ENCODE peak calls at places on chromosomes 2 and 18, in six cellular contexts. One of them, this sample, is unnamed.

GRCh38 chr2:226079677-226080076 is 680.2 kb downstream of the NYAP2 start:
- DNase-seq in K562: no peak
- DNase-seq in colonic mucosa: no peak
- DNase-seq in GM23248: peak; percentile 83
- DNase-seq in cardiac fibroblast: peak; percentile 93
- DNase-seq in astrocyte of the cerebellum: peak; percentile 94
- DNase-seq in this sample: peak; percentile 84

GRCh38 chr2:47900857-47901256 is 5.4 kb downstream of the FBXO11 start:
- DNase-seq in colonic mucosa: no peak
- DNase-seq in GM23248: no peak
- DNase-seq in astrocyte of the cerebellum: no peak
- DNase-seq in K562: no peak
- DNase-seq in cardiac fibroblast: no peak
- DNase-seq in this sample: no peak

GRCh38 chr18:61541673-61542072 is 208.4 kb downstream of the CDH20 start:
- DNase-seq in colonic mucosa: no peak
- DNase-seq in GM23248: no peak
- DNase-seq in K562: no peak
- DNase-seq in astrocyte of the cerebellum: no peak
- DNase-seq in cardiac fibroblast: no peak
- DNase-seq in this sample: no peak

GRCh38 chr2:238910751-238911351 is 63.0 kb downstream of the TWIST2 start:
- DNase-seq in GM23248: peak; percentile 50
- DNase-seq in astrocyte of the cerebellum: no peak
- DNase-seq in cardiac fibroblast: no peak
- DNase-seq in colonic mucosa: no peak
- DNase-seq in K562: no peak
- DNase-seq in this sample: no peak

GRCh38 chr2:37561615-37562569 is 109.5 kb downstream of the CDC42EP3 start:
- DNase-seq in K562: peak; percentile 77
- DNase-seq in astrocyte of the cerebellum: peak; percentile 79
- DNase-seq in cardiac fibroblast: peak; percentile 94
- DNase-seq in colonic mucosa: no peak
- DNase-seq in GM23248: peak; percentile 91
- DNase-seq in this sample: peak; percentile 97

GRCh38 chr2:169709970-169710369 is 15.7 kb downstream of the PHOSPHO2 start:
- DNase-seq in colonic mucosa: peak; percentile 45
- DNase-seq in cardiac fibroblast: no peak
- DNase-seq in GM23248: no peak
- DNase-seq in astrocyte of the cerebellum: no peak
- DNase-seq in K562: no peak
- DNase-seq in this sample: no peak

GRCh38 chr2:73334620-73335019 is 41.3 kb upstream of the EGR4 start:
- DNase-seq in GM23248: no peak
- DNase-seq in astrocyte of the cerebellum: no peak
- DNase-seq in cardiac fibroblast: no peak
- DNase-seq in K562: no peak
- DNase-seq in colonic mucosa: no peak
- DNase-seq in this sample: no peak

GRCh38 chr2:128835342-128835855 is 516.7 kb upstream of the HS6ST1 start:
- DNase-seq in cardiac fibroblast: no peak
- DNase-seq in GM23248: no peak
- DNase-seq in K562: no peak
- DNase-seq in colonic mucosa: no peak
- DNase-seq in astrocyte of the cerebellum: no peak
- DNase-seq in this sample: no peak

DNA sequence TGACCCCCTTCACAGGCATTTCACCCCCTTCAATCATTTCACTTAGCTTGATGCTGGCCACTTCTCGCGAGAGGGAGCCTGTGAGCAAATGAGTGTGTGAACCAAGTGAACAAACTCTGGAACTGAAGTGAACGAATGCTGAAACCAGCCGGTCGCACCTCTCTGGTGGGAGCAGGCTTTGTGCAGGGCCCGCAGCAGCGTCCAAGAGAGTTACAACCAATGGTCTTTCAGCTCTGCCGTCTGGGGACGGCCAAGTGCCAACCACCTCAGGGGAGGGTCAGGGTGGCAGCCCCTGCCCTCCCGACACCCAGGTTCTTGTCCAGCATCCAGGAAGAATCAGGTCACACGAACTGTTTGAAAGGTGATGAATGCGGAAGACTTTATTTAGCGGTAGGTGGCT is 764.0 kb downstream of the SUCLG1 start:
- DNase-seq in colonic mucosa: no peak
- DNase-seq in astrocyte of the cerebellum: no peak
- DNase-seq in GM23248: no peak
- DNase-seq in K562: no peak
- DNase-seq in cardiac fibroblast: no peak
- DNase-seq in this sample: no peak
- H3K4me3 ChIP-seq in colonic mucosa: no peak overlapping the region
- H3K4me3 ChIP-seq in astrocyte of the cerebellum: no peak overlapping the region
- H3K4me3 ChIP-seq in GM23248: no peak overlapping the region
- H3K4me3 ChIP-seq in K562: no peak overlapping the region
- H3K4me3 ChIP-seq in cardiac fibroblast: no peak overlapping the region
- H3K4me3 ChIP-seq in this sample: no peak overlapping the region

DNA sequence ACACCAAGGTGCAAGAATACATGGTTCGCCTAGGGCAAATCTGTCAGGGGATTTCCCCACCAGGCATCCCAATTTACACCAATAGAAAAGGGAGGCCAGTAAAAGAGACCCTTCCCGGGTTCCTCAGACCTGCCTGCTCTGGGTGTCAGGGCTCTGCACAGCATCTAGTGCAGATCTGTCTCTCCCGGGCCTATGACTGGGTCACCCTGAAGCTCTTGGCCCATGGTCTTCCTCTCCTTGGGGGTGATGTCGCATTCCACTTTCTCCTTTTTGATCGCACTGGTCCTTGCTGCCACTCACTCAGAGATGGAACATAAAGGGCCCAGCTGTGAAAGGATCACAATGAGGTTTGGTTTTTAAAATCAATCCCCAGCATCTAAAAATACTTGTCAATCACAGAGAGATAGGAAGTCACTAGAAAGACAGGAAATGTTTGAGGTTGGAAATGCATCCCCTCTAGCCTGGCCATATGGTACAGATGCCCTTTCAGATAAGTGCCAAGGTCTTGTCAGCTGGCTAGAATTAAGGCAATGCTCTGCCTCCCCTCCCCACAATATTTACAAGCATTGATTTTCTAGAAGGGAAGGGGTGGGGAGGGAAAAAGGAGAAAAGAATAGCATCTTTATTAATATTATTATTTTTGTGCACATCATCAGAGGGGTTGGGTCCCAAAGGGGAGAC is 34.9 kb upstream of the AFTPH start:
- DNase-seq in colonic mucosa: no peak
- DNase-seq in cardiac fibroblast: no peak
- DNase-seq in astrocyte of the cerebellum: no peak
- DNase-seq in GM23248: no peak
- DNase-seq in K562: no peak
- DNase-seq in this sample: no peak
- H3K4me3 ChIP-seq in colonic mucosa: no peak overlapping the region
- H3K4me3 ChIP-seq in cardiac fibroblast: no peak overlapping the region
- H3K4me3 ChIP-seq in astrocyte of the cerebellum: no peak overlapping the region
- H3K4me3 ChIP-seq in GM23248: no peak overlapping the region
- H3K4me3 ChIP-seq in K562: no peak overlapping the region
- H3K4me3 ChIP-seq in this sample: no peak overlapping the region

DNA sequence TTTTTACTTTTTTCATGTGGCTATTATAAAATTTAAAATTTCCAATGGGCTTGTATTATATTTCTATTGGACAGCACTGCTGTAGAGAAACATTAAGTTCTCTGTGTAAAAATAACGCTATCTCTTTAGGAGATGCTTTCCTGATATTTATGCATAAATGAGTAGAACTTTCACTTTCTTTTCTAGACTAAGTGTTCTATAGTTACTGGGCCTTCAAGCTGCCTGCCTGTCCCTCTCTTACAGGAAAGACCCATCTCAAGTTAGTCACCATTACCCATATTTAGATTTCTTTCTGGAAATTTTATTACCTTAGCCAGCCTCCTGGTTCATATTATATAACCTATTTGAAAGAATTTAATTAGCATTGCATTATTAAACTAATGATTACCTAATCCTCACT is 4.8 kb downstream of the ITGA4 start:
- DNase-seq in colonic mucosa: no peak
- DNase-seq in GM23248: no peak
- DNase-seq in K562: no peak
- DNase-seq in astrocyte of the cerebellum: no peak
- DNase-seq in cardiac fibroblast: no peak
- DNase-seq in this sample: no peak
- H3K4me3 ChIP-seq in colonic mucosa: no peak overlapping the region
- H3K4me3 ChIP-seq in GM23248: no peak overlapping the region
- H3K4me3 ChIP-seq in K562: no peak overlapping the region
- H3K4me3 ChIP-seq in astrocyte of the cerebellum: no peak overlapping the region
- H3K4me3 ChIP-seq in cardiac fibroblast: no peak overlapping the region
- H3K4me3 ChIP-seq in this sample: no peak overlapping the region

DNA sequence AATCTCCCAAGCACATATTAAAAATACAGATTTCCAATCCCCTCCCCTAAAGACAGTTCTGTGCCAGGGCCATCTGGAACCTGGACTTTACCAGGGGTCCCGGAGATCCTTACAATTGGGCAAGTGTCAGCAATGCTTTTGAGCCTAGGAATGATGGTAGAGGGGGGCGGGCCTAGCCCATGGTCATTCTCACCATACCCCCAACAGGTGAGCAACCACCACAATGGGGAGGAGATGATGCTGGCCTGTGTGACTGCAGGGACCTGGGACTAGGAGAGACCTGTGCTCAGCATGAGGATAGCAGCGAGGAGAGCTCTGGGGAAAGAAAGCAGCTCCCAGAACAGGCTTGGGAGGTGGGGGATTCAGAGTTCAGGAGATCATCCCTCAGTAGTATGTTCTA is 13.9 kb upstream of the ASAP2 start:
- DNase-seq in cardiac fibroblast: no peak
- DNase-seq in colonic mucosa: no peak
- DNase-seq in K562: no peak
- DNase-seq in astrocyte of the cerebellum: no peak
- DNase-seq in GM23248: no peak
- DNase-seq in this sample: no peak
- H3K4me3 ChIP-seq in cardiac fibroblast: no peak overlapping the region
- H3K4me3 ChIP-seq in colonic mucosa: no peak overlapping the region
- H3K4me3 ChIP-seq in K562: no peak overlapping the region
- H3K4me3 ChIP-seq in astrocyte of the cerebellum: no peak overlapping the region
- H3K4me3 ChIP-seq in GM23248: no peak overlapping the region
- H3K4me3 ChIP-seq in this sample: no peak overlapping the region

GRCh38 chr2:54570321-54570881 is 114.3 kb downstream of the SPTBN1 start:
- DNase-seq in colonic mucosa: no peak
- DNase-seq in GM23248: no peak
- DNase-seq in cardiac fibroblast: no peak
- DNase-seq in K562: no peak
- DNase-seq in astrocyte of the cerebellum: no peak
- DNase-seq in this sample: no peak
- H3K4me3 ChIP-seq in colonic mucosa: no peak overlapping the region
- H3K4me3 ChIP-seq in GM23248: peak overlapping the region; percentile 50
- H3K4me3 ChIP-seq in cardiac fibroblast: no peak overlapping the region
- H3K4me3 ChIP-seq in K562: no peak overlapping the region
- H3K4me3 ChIP-seq in astrocyte of the cerebellum: no peak overlapping the region
- H3K4me3 ChIP-seq in this sample: no peak overlapping the region

GRCh38 chr2:164842624-164842966 is 972 bp upstream of the COBLL1 start:
- DNase-seq in astrocyte of the cerebellum: no peak
- DNase-seq in cardiac fibroblast: no peak
- DNase-seq in K562: no peak
- DNase-seq in GM23248: no peak
- DNase-seq in colonic mucosa: no peak
- DNase-seq in this sample: no peak
- H3K4me3 ChIP-seq in astrocyte of the cerebellum: no peak overlapping the region
- H3K4me3 ChIP-seq in cardiac fibroblast: no peak overlapping the region
- H3K4me3 ChIP-seq in K562: no peak overlapping the region
- H3K4me3 ChIP-seq in GM23248: peak overlapping the region; percentile 79
- H3K4me3 ChIP-seq in colonic mucosa: no peak overlapping the region
- H3K4me3 ChIP-seq in this sample: no peak overlapping the region

GRCh38 chr18:28086530-28087172 is 90.3 kb downstream of the CDH2 start:
- DNase-seq in cardiac fibroblast: peak; percentile 68
- DNase-seq in K562: no peak
- DNase-seq in colonic mucosa: no peak
- DNase-seq in GM23248: peak; percentile 75
- DNase-seq in astrocyte of the cerebellum: peak; percentile 58
- DNase-seq in this sample: peak; percentile 47

GRCh38 chr18:28091197-28091596 is 85.7 kb downstream of the CDH2 start:
- DNase-seq in astrocyte of the cerebellum: no peak
- DNase-seq in colonic mucosa: no peak
- DNase-seq in cardiac fibroblast: no peak
- DNase-seq in K562: no peak
- DNase-seq in GM23248: no peak
- DNase-seq in this sample: no peak

GRCh38 chr18:28088477-28088876 is 88.5 kb downstream of the CDH2 start:
- DNase-seq in K562: no peak
- DNase-seq in colonic mucosa: no peak
- DNase-seq in GM23248: no peak
- DNase-seq in astrocyte of the cerebellum: no peak
- DNase-seq in cardiac fibroblast: no peak
- DNase-seq in this sample: no peak

GRCh38 chr18:28081516-28081915 is 95.4 kb downstream of the CDH2 start:
- DNase-seq in K562: no peak
- DNase-seq in astrocyte of the cerebellum: no peak
- DNase-seq in cardiac fibroblast: no peak
- DNase-seq in GM23248: no peak
- DNase-seq in colonic mucosa: no peak
- DNase-seq in this sample: no peak

DNA sequence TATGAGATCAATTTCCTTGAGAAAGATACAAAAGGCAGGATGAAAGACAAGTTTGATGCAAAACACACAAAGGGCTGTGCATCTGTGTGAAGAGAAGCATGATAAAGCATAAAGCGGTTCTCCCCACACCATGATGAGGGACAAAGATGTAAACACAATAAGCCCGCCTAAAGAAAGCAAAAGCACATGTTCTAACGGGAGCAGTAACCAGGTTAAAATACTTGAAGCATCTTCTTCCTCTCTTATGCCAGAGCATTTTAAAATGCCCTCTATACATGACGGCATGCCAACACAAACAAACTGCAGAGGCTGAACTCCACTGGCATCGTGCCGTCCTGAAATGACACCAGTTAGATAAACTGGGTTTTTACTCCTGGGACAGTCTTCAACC is 89.8 kb downstream of the CDH2 start:
- DNase-seq in astrocyte of the cerebellum: no peak
- DNase-seq in K562: no peak
- DNase-seq in cardiac fibroblast: peak; percentile 43
- DNase-seq in GM23248: peak; percentile 59
- DNase-seq in colonic mucosa: no peak
- DNase-seq in this sample: no peak
- H3K4me3 ChIP-seq in astrocyte of the cerebellum: no peak overlapping the region
- H3K4me3 ChIP-seq in K562: no peak overlapping the region
- H3K4me3 ChIP-seq in cardiac fibroblast: peak overlapping the region; percentile 12
- H3K4me3 ChIP-seq in GM23248: peak overlapping the region; percentile 45
- H3K4me3 ChIP-seq in colonic mucosa: no peak overlapping the region
- H3K4me3 ChIP-seq in this sample: no peak overlapping the region

DNA sequence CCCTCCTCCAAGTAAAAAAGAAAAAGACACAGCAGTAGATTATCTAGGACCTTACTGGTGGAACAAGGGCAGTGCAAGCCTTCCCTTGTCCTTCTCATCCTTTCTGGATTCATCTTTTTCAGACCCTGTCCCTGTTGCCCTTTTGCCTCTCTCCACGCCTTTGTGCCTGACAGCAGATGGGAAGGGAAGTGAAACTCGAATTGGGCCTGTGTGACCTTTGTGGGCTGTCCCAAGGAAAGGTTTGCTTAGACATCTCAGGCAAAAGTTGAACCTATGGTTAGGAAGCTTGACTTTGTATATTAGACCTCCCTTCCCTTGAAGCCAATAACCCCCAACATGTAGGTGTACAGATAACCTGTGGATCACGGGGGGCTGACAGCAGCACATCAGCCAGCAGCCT is 185.3 kb downstream of the PRKCE start:
- DNase-seq in cardiac fibroblast: no peak
- DNase-seq in K562: no peak
- DNase-seq in colonic mucosa: no peak
- DNase-seq in astrocyte of the cerebellum: no peak
- DNase-seq in GM23248: no peak
- DNase-seq in this sample: no peak
- H3K4me3 ChIP-seq in cardiac fibroblast: no peak overlapping the region
- H3K4me3 ChIP-seq in K562: no peak overlapping the region
- H3K4me3 ChIP-seq in colonic mucosa: no peak overlapping the region
- H3K4me3 ChIP-seq in astrocyte of the cerebellum: no peak overlapping the region
- H3K4me3 ChIP-seq in GM23248: no peak overlapping the region
- H3K4me3 ChIP-seq in this sample: no peak overlapping the region